ENCODE peak calls at places on chromosomes 1 and 21, in ten cellular contexts. One of them, this sample, is unnamed.
A peak's percentile ranks its signal among the peaks of the same experiment; 100 is the strongest.

GRCh38 chr1:239421810-239422209 is 35.4 kb downstream of the CHRM3 start:
- DNase-seq in CMK: no peak
- DNase-seq in activated CD8-positive, alpha-beta memory T cell treated with anti-CD3 and anti-CD28 coated beads, Interleukin-2, amount 50 U/mL, for 48 hours: no peak
- DNase-seq in NCI-H1930: no peak
- DNase-seq in cardiac septum: no peak
- DNase-seq in B cell: no peak
- DNase-seq in CD8-positive, alpha-beta memory T cell: no peak
- DNase-seq in RCC 7860: no peak
- DNase-seq in stimulated activated CD4-positive, alpha-beta T cell treated with anti-CD3 and anti-CD28 coated beads, Interleukin-12 subunit alpha, Interleukin-12 subunit beta, amount 100 ng/mL, for 4 hours: no peak
- DNase-seq in neural crest cell: no peak
- DNase-seq in this sample: no peak

GRCh38 chr1:229980009-229980408 is 87.0 kb upstream of the GALNT2 start:
- DNase-seq in CMK: no peak
- DNase-seq in activated CD8-positive, alpha-beta memory T cell treated with anti-CD3 and anti-CD28 coated beads, Interleukin-2, amount 50 U/mL, for 48 hours: no peak
- DNase-seq in NCI-H1930: no peak
- DNase-seq in cardiac septum: no peak
- DNase-seq in B cell: no peak
- DNase-seq in CD8-positive, alpha-beta memory T cell: no peak
- DNase-seq in RCC 7860: peak; percentile 16
- DNase-seq in stimulated activated CD4-positive, alpha-beta T cell treated with anti-CD3 and anti-CD28 coated beads, Interleukin-12 subunit alpha, Interleukin-12 subunit beta, amount 100 ng/mL, for 4 hours: no peak
- DNase-seq in neural crest cell: no peak
- DNase-seq in this sample: no peak

GRCh38 chr1:38105267-38105666 is 58.7 kb upstream of the POU3F1 start:
- DNase-seq in CMK: no peak
- DNase-seq in activated CD8-positive, alpha-beta memory T cell treated with anti-CD3 and anti-CD28 coated beads, Interleukin-2, amount 50 U/mL, for 48 hours: no peak
- DNase-seq in NCI-H1930: no peak
- DNase-seq in cardiac septum: no peak
- DNase-seq in B cell: no peak
- DNase-seq in CD8-positive, alpha-beta memory T cell: no peak
- DNase-seq in RCC 7860: no peak
- DNase-seq in stimulated activated CD4-positive, alpha-beta T cell treated with anti-CD3 and anti-CD28 coated beads, Interleukin-12 subunit alpha, Interleukin-12 subunit beta, amount 100 ng/mL, for 4 hours: no peak
- DNase-seq in neural crest cell: no peak
- DNase-seq in this sample: no peak

GRCh38 chr1:226827458-226827857 is 43.0 kb upstream of the PSEN2 start:
- DNase-seq in CMK: peak; percentile 12
- DNase-seq in activated CD8-positive, alpha-beta memory T cell treated with anti-CD3 and anti-CD28 coated beads, Interleukin-2, amount 50 U/mL, for 48 hours: peak; percentile 64
- DNase-seq in NCI-H1930: no peak
- DNase-seq in cardiac septum: peak; percentile 78
- DNase-seq in B cell: no peak
- DNase-seq in CD8-positive, alpha-beta memory T cell: no peak
- DNase-seq in RCC 7860: no peak
- DNase-seq in stimulated activated CD4-positive, alpha-beta T cell treated with anti-CD3 and anti-CD28 coated beads, Interleukin-12 subunit alpha, Interleukin-12 subunit beta, amount 100 ng/mL, for 4 hours: peak; percentile 16
- DNase-seq in neural crest cell: no peak
- DNase-seq in this sample: no peak

GRCh38 chr1:243748227-243748626 is 101.8 kb downstream of the AKT3 start:
- DNase-seq in CMK: no peak
- DNase-seq in activated CD8-positive, alpha-beta memory T cell treated with anti-CD3 and anti-CD28 coated beads, Interleukin-2, amount 50 U/mL, for 48 hours: no peak
- DNase-seq in NCI-H1930: no peak
- DNase-seq in cardiac septum: no peak
- DNase-seq in B cell: no peak
- DNase-seq in CD8-positive, alpha-beta memory T cell: no peak
- DNase-seq in RCC 7860: no peak
- DNase-seq in stimulated activated CD4-positive, alpha-beta T cell treated with anti-CD3 and anti-CD28 coated beads, Interleukin-12 subunit alpha, Interleukin-12 subunit beta, amount 100 ng/mL, for 4 hours: no peak
- DNase-seq in neural crest cell: no peak
- DNase-seq in this sample: no peak

GRCh38 chr1:117780981-117781475 is 148.4 kb downstream of the GDAP2 start:
- DNase-seq in CMK: no peak
- DNase-seq in activated CD8-positive, alpha-beta memory T cell treated with anti-CD3 and anti-CD28 coated beads, Interleukin-2, amount 50 U/mL, for 48 hours: no peak
- DNase-seq in NCI-H1930: no peak
- DNase-seq in cardiac septum: no peak
- DNase-seq in B cell: no peak
- DNase-seq in CD8-positive, alpha-beta memory T cell: no peak
- DNase-seq in RCC 7860: no peak
- DNase-seq in stimulated activated CD4-positive, alpha-beta T cell treated with anti-CD3 and anti-CD28 coated beads, Interleukin-12 subunit alpha, Interleukin-12 subunit beta, amount 100 ng/mL, for 4 hours: no peak
- DNase-seq in neural crest cell: no peak
- DNase-seq in this sample: no peak

GRCh38 chr1:24536391-24536840 is 19.5 kb upstream of the NCMAP start:
- DNase-seq in CMK: no peak
- DNase-seq in activated CD8-positive, alpha-beta memory T cell treated with anti-CD3 and anti-CD28 coated beads, Interleukin-2, amount 50 U/mL, for 48 hours: peak; percentile 80
- DNase-seq in NCI-H1930: no peak
- DNase-seq in cardiac septum: no peak
- DNase-seq in B cell: peak; percentile 79
- DNase-seq in CD8-positive, alpha-beta memory T cell: peak; percentile 63
- DNase-seq in RCC 7860: peak; percentile 83
- DNase-seq in stimulated activated CD4-positive, alpha-beta T cell treated with anti-CD3 and anti-CD28 coated beads, Interleukin-12 subunit alpha, Interleukin-12 subunit beta, amount 100 ng/mL, for 4 hours: peak; percentile 41
- DNase-seq in neural crest cell: no peak
- DNase-seq in this sample: no peak

GRCh38 chr1:100927276-100927675 is 31.4 kb downstream of the SLC30A7 start:
- DNase-seq in CMK: no peak
- DNase-seq in activated CD8-positive, alpha-beta memory T cell treated with anti-CD3 and anti-CD28 coated beads, Interleukin-2, amount 50 U/mL, for 48 hours: no peak
- DNase-seq in NCI-H1930: no peak
- DNase-seq in cardiac septum: no peak
- DNase-seq in B cell: no peak
- DNase-seq in CD8-positive, alpha-beta memory T cell: peak; percentile 15
- DNase-seq in RCC 7860: no peak
- DNase-seq in stimulated activated CD4-positive, alpha-beta T cell treated with anti-CD3 and anti-CD28 coated beads, Interleukin-12 subunit alpha, Interleukin-12 subunit beta, amount 100 ng/mL, for 4 hours: no peak
- DNase-seq in neural crest cell: no peak
- DNase-seq in this sample: no peak

GRCh38 chr1:165187020-165187628 is 169.4 kb downstream of the LMX1A start:
- DNase-seq in CMK: no peak
- DNase-seq in activated CD8-positive, alpha-beta memory T cell treated with anti-CD3 and anti-CD28 coated beads, Interleukin-2, amount 50 U/mL, for 48 hours: no peak
- DNase-seq in NCI-H1930: no peak
- DNase-seq in cardiac septum: no peak
- DNase-seq in B cell: no peak
- DNase-seq in CD8-positive, alpha-beta memory T cell: no peak
- DNase-seq in RCC 7860: no peak
- DNase-seq in stimulated activated CD4-positive, alpha-beta T cell treated with anti-CD3 and anti-CD28 coated beads, Interleukin-12 subunit alpha, Interleukin-12 subunit beta, amount 100 ng/mL, for 4 hours: no peak
- DNase-seq in neural crest cell: no peak
- DNase-seq in this sample: no peak

GRCh38 chr21:45465105-45465504 is 60.1 kb downstream of the COL18A1 start:
- DNase-seq in CMK: no peak
- DNase-seq in activated CD8-positive, alpha-beta memory T cell treated with anti-CD3 and anti-CD28 coated beads, Interleukin-2, amount 50 U/mL, for 48 hours: no peak
- DNase-seq in NCI-H1930: no peak
- DNase-seq in cardiac septum: no peak
- DNase-seq in B cell: no peak
- DNase-seq in CD8-positive, alpha-beta memory T cell: no peak
- DNase-seq in RCC 7860: no peak
- DNase-seq in stimulated activated CD4-positive, alpha-beta T cell treated with anti-CD3 and anti-CD28 coated beads, Interleukin-12 subunit alpha, Interleukin-12 subunit beta, amount 100 ng/mL, for 4 hours: no peak
- DNase-seq in neural crest cell: no peak
- DNase-seq in this sample: no peak